ENCODE peak calls at places on chromosomes 3 and 15, in five cellular contexts. One of them, this sample, is unnamed.

GRCh38 chr3:71542548-71543370 is 40.8 kb downstream of the FOXP1 start:
- DNase-seq in GM23338: peak; percentile 18
- DNase-seq in omental fat pad: no peak
- DNase-seq in cardiac fibroblast: peak; percentile 92
- DNase-seq in adrenal gland: peak; percentile 74
- DNase-seq in this sample: no peak

GRCh38 chr15:99251436-99251821 is at the start of gene LRRC28:
- DNase-seq in omental fat pad: no peak
- DNase-seq in cardiac fibroblast: no peak
- DNase-seq in adrenal gland: no peak
- DNase-seq in GM23338: no peak
- DNase-seq in this sample: no peak

GRCh38 chr3:177574232-177574856 is 377.1 kb upstream of the TBL1XR1 start:
- DNase-seq in adrenal gland: no peak
- DNase-seq in cardiac fibroblast: peak; percentile 96
- DNase-seq in GM23338: peak; percentile 44
- DNase-seq in omental fat pad: peak; percentile 42
- DNase-seq in this sample: peak; percentile 64

GRCh38 chr15:65041787-65042186 is 3.4 kb upstream of the SLC51B start:
- DNase-seq in adrenal gland: no peak
- DNase-seq in omental fat pad: no peak
- DNase-seq in cardiac fibroblast: no peak
- DNase-seq in GM23338: no peak
- DNase-seq in this sample: no peak

GRCh38 chr15:52417501-52417900 is 111.2 kb downstream of the MYO5A start:
- DNase-seq in adrenal gland: no peak
- DNase-seq in GM23338: peak; percentile 15
- DNase-seq in omental fat pad: no peak
- DNase-seq in cardiac fibroblast: peak; percentile 72
- DNase-seq in this sample: no peak

GRCh38 chr3:152021951-152022461 is 148.6 kb downstream of the SUCNR1 start:
- DNase-seq in adrenal gland: no peak
- DNase-seq in GM23338: no peak
- DNase-seq in cardiac fibroblast: peak; percentile 66
- DNase-seq in omental fat pad: no peak
- DNase-seq in this sample: no peak

GRCh38 chr15:70793694-70794093 is 30.3 kb upstream of the UACA start:
- DNase-seq in cardiac fibroblast: no peak
- DNase-seq in adrenal gland: no peak
- DNase-seq in omental fat pad: no peak
- DNase-seq in GM23338: no peak
- DNase-seq in this sample: no peak

GRCh38 chr15:84911879-84912660 is 27.6 kb downstream of the SLC28A1 start:
- DNase-seq in adrenal gland: peak; percentile 95
- DNase-seq in GM23338: no peak
- DNase-seq in cardiac fibroblast: peak; percentile 100
- DNase-seq in omental fat pad: peak; percentile 57
- DNase-seq in this sample: no peak

GRCh38 chr3:141331370-141332318 is 36.7 kb upstream of the ZBTB38 start:
- DNase-seq in omental fat pad: peak; percentile 38
- DNase-seq in cardiac fibroblast: peak; percentile 94
- DNase-seq in adrenal gland: peak; percentile 91
- DNase-seq in GM23338: no peak
- DNase-seq in this sample: no peak

GRCh38 chr3:55690746-55691540 is 203.8 kb upstream of the WNT5A start:
- DNase-seq in adrenal gland: no peak
- DNase-seq in cardiac fibroblast: no peak
- DNase-seq in omental fat pad: no peak
- DNase-seq in GM23338: peak; percentile 78
- DNase-seq in this sample: peak; percentile 83

GRCh38 chr3:19531426-19531825 is 383.1 kb downstream of the KCNH8 start:
- DNase-seq in adrenal gland: no peak
- DNase-seq in cardiac fibroblast: no peak
- DNase-seq in omental fat pad: no peak
- DNase-seq in GM23338: no peak
- DNase-seq in this sample: no peak

GRCh38 chr15:41585140-41586047 is 26.4 kb downstream of the TYRO3 start:
- DNase-seq in omental fat pad: no peak
- DNase-seq in cardiac fibroblast: peak; percentile 65
- DNase-seq in adrenal gland: peak; percentile 68
- DNase-seq in GM23338: peak; percentile 83
- DNase-seq in this sample: peak; percentile 69

GRCh38 chr3:153158961-153159735 is 2.9 kb upstream of the RAP2B start:
- DNase-seq in GM23338: no peak
- DNase-seq in omental fat pad: no peak
- DNase-seq in cardiac fibroblast: no peak
- DNase-seq in adrenal gland: no peak
- DNase-seq in this sample: no peak

GRCh38 chr3:149145361-149145760 is 15.9 kb downstream of the HPS3 start:
- DNase-seq in cardiac fibroblast: no peak
- DNase-seq in GM23338: no peak
- DNase-seq in omental fat pad: no peak
- DNase-seq in adrenal gland: peak; percentile 13
- DNase-seq in this sample: no peak

GRCh38 chr3:55434789-55435188 is 52.3 kb downstream of the WNT5A start:
- DNase-seq in GM23338: peak; percentile 81
- DNase-seq in omental fat pad: no peak
- DNase-seq in cardiac fibroblast: peak; percentile 37
- DNase-seq in adrenal gland: peak; percentile 13
- DNase-seq in this sample: peak; percentile 45

GRCh38 chr3:184426691-184427141 is 46.9 kb downstream of the CHRD start:
- DNase-seq in adrenal gland: no peak
- DNase-seq in GM23338: no peak
- DNase-seq in cardiac fibroblast: no peak
- DNase-seq in omental fat pad: no peak
- DNase-seq in this sample: no peak

GRCh38 chr15:51837784-51838183 is 8.3 kb downstream of the TMOD3 start:
- DNase-seq in omental fat pad: no peak
- DNase-seq in cardiac fibroblast: peak; percentile 52
- DNase-seq in adrenal gland: no peak
- DNase-seq in GM23338: no peak
- DNase-seq in this sample: peak; percentile 13

GRCh38 chr3:51982352-51982837 is 940 bp upstream of the ACY1 start:
- DNase-seq in cardiac fibroblast: peak; percentile 14
- DNase-seq in GM23338: peak; percentile 79
- DNase-seq in omental fat pad: no peak
- DNase-seq in adrenal gland: peak; percentile 42
- DNase-seq in this sample: peak; percentile 68

GRCh38 chr15:93035953-93036810 is 52.8 kb downstream of the RGMA start:
- DNase-seq in omental fat pad: no peak
- DNase-seq in GM23338: peak; percentile 69
- DNase-seq in cardiac fibroblast: peak; percentile 45
- DNase-seq in adrenal gland: peak; percentile 46
- DNase-seq in this sample: peak; percentile 50

GRCh38 chr3:110881069-110881468 is 190.5 kb upstream of the NECTIN3 start:
- DNase-seq in adrenal gland: peak; percentile 80
- DNase-seq in cardiac fibroblast: peak; percentile 64
- DNase-seq in omental fat pad: no peak
- DNase-seq in GM23338: peak; percentile 56
- DNase-seq in this sample: peak; percentile 46

GRCh38 chr15:79898369-79898768 is 1.6 kb upstream of the MTHFS start:
- DNase-seq in cardiac fibroblast: no peak
- DNase-seq in GM23338: no peak
- DNase-seq in omental fat pad: no peak
- DNase-seq in adrenal gland: no peak
- DNase-seq in this sample: no peak

GRCh38 chr3:195030791-195031321 is 240.1 kb downstream of the XXYLT1 start:
- DNase-seq in cardiac fibroblast: peak; percentile 43
- DNase-seq in GM23338: no peak
- DNase-seq in adrenal gland: peak; percentile 23
- DNase-seq in omental fat pad: no peak
- DNase-seq in this sample: no peak

GRCh38 chr3:111998661-111999641 is at the start of gene TAGLN3:
- DNase-seq in adrenal gland: peak; percentile 33
- DNase-seq in GM23338: peak; percentile 78
- DNase-seq in cardiac fibroblast: peak; percentile 26
- DNase-seq in omental fat pad: no peak
- DNase-seq in this sample: peak; percentile 96

GRCh38 chr3:33027091-33027490 is 69.9 kb downstream of the GLB1 start:
- DNase-seq in GM23338: no peak
- DNase-seq in adrenal gland: no peak
- DNase-seq in omental fat pad: no peak
- DNase-seq in cardiac fibroblast: no peak
- DNase-seq in this sample: no peak

GRCh38 chr3:33030246-33030645 is 66.7 kb downstream of the GLB1 start:
- DNase-seq in adrenal gland: no peak
- DNase-seq in cardiac fibroblast: no peak
- DNase-seq in GM23338: no peak
- DNase-seq in omental fat pad: no peak
- DNase-seq in this sample: no peak

GRCh38 chr3:33034601-33035000 is 62.3 kb downstream of the GLB1 start:
- DNase-seq in omental fat pad: no peak
- DNase-seq in GM23338: no peak
- DNase-seq in adrenal gland: no peak
- DNase-seq in cardiac fibroblast: no peak
- DNase-seq in this sample: no peak

GRCh38 chr3:33032937-33033336 is 64.0 kb downstream of the GLB1 start:
- DNase-seq in adrenal gland: no peak
- DNase-seq in omental fat pad: no peak
- DNase-seq in cardiac fibroblast: no peak
- DNase-seq in GM23338: no peak
- DNase-seq in this sample: no peak

DNA sequence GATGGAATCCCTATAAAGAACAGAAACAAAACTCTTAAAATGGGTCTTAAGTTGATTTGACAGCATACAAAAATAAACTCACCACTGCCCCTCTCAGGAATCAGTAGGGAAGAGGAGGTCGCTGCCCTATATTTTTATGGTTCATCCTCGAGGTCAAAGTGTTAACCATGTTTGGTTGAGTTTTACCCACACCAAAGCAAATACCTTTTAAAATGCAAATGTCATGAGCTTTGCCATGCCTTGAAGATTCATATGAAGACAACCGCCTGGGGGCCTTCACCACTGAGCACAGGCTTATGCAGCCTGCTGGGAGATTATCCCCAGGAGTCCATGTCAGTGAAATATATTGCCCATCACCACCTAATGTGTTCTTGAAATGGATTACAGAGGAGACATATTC is 66.1 kb downstream of the GLB1 start:
- DNase-seq in adrenal gland: no peak
- DNase-seq in omental fat pad: no peak
- DNase-seq in GM23338: peak; percentile 44
- DNase-seq in cardiac fibroblast: no peak
- DNase-seq in this sample: no peak
- TF ChIP-seq CTCF in adrenal gland: no peak
- TF ChIP-seq CTCF in omental fat pad: no peak
- TF ChIP-seq CTCF in GM23338: peak; percentile 57
- TF ChIP-seq CTCF in cardiac fibroblast: no peak
- TF ChIP-seq CTCF in this sample: peak; percentile 29

DNA sequence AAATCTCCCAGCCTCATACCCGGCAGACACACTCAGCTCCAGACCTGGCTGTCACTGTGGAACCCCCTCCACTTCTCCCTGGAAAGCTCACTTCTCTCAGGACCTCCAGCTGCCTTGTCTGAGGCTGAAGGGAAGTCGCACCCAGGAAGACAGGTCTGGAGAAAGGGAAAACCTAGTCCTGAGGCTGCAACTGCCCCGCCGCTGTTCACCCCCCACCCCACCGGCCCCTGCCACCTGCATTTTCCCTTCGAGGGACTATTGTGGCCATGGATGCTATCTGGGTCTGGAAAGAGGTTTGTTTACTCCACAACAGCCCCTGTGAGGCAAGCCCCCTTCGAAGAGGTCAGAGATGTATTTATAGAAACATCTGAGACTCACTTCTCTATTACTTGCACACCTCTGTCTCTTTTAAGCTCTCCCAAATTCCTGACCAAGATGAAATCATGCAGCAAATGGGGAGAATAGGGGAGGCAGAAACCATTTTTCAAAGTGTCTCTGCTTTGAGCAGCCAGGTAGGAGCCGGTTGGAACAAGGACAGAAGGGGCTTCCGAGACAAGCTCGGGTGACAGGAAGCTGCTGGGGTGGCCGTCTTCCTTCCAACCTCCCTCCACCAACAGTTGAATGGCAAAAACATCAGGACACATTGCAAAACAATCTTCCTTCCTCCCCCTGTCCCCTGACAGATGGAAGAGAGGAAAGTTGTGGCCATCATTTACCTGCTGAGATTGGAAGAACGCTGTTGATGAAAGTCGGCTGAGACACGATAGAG is 518 bp downstream of the COLQ start:
- DNase-seq in omental fat pad: no peak
- DNase-seq in GM23338: no peak
- DNase-seq in adrenal gland: no peak
- DNase-seq in cardiac fibroblast: no peak
- DNase-seq in this sample: no peak
- TF ChIP-seq CTCF in omental fat pad: no peak
- TF ChIP-seq CTCF in GM23338: no peak
- TF ChIP-seq CTCF in adrenal gland: no peak
- TF ChIP-seq CTCF in cardiac fibroblast: no peak
- TF ChIP-seq CTCF in this sample: no peak

GRCh38 chr15:83700082-83700481 is 46.2 kb downstream of the ADAMTSL3 start:
- DNase-seq in adrenal gland: no peak
- DNase-seq in omental fat pad: no peak
- DNase-seq in cardiac fibroblast: no peak
- DNase-seq in GM23338: no peak
- DNase-seq in this sample: no peak

GRCh38 chr15:83695901-83696425 is 42.0 kb downstream of the ADAMTSL3 start:
- DNase-seq in GM23338: no peak
- DNase-seq in cardiac fibroblast: no peak
- DNase-seq in omental fat pad: no peak
- DNase-seq in adrenal gland: peak; percentile 5
- DNase-seq in this sample: no peak

GRCh38 chr15:83697716-83698115 is 43.8 kb downstream of the ADAMTSL3 start:
- DNase-seq in adrenal gland: no peak
- DNase-seq in cardiac fibroblast: no peak
- DNase-seq in omental fat pad: no peak
- DNase-seq in GM23338: no peak
- DNase-seq in this sample: no peak

GRCh38 chr15:83695246-83695645 is 41.3 kb downstream of the ADAMTSL3 start:
- DNase-seq in GM23338: peak; percentile 21
- DNase-seq in omental fat pad: no peak
- DNase-seq in adrenal gland: no peak
- DNase-seq in cardiac fibroblast: peak; percentile 18
- DNase-seq in this sample: no peak

GRCh38 chr15:83698294-83698693 is 44.4 kb downstream of the ADAMTSL3 start:
- DNase-seq in cardiac fibroblast: peak; percentile 25
- DNase-seq in omental fat pad: no peak
- DNase-seq in GM23338: no peak
- DNase-seq in adrenal gland: peak; percentile 71
- DNase-seq in this sample: no peak
- TF ChIP-seq CTCF in cardiac fibroblast: no peak
- TF ChIP-seq CTCF in omental fat pad: no peak
- TF ChIP-seq CTCF in GM23338: no peak
- TF ChIP-seq CTCF in adrenal gland: no peak
- TF ChIP-seq CTCF in this sample: no peak

DNA sequence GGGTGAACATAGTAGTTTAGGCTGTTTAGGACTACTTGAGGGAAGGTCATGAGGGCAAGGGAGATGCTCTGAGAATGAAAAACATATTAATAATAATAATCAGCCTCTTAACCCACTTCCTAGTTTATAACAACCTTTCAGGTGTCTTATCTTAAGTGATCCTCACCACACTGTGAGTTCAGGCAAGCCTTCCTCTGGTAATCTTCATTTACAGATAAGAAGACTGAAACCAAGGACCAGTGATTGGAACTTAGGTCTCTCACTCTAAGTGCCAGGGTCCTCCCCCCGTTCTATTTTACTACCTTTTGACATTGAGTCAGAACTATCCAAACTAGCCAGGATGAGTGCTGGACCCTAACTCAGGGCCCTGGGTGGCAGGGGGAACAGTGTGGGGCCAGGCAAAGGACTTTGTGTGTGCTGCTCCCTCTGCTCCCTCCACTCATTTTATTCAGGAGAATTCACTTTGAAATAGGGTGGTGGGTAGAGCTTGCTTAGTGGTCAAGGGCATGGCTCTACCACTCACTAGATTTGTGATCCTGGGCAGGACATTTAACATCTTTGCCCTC is 5.7 kb downstream of the NUTM1 start:
- DNase-seq in GM23338: no peak
- DNase-seq in cardiac fibroblast: no peak
- DNase-seq in adrenal gland: no peak
- DNase-seq in omental fat pad: no peak
- DNase-seq in this sample: no peak
- TF ChIP-seq CTCF in GM23338: no peak
- TF ChIP-seq CTCF in cardiac fibroblast: no peak
- TF ChIP-seq CTCF in adrenal gland: no peak
- TF ChIP-seq CTCF in omental fat pad: no peak
- TF ChIP-seq CTCF in this sample: no peak

This sample was measured in neural progenitor cell.